ENCODE peak calls at places on chromosomes 11 and 22, in six cellular contexts. B is T-helper 2 cell, K is ACHN, P is NAMALWA, V is H7, M is upper lobe of right lung. D is an unnamed sample.

GRCh38 chr22:35376728-35377472 is 4.0 kb upstream of the HMOX1 start:
- DNase-seq in B (peak), K (peak), P (peak), V (peak), M (peak), D (peak)

GRCh38 chr11:126515501-126515900 is 160.0 kb downstream of the ST3GAL4 start:
- DNase-seq in B (no peak), K (no peak), P (no peak), V (no peak), M (peak), D (no peak)

GRCh38 chr11:8312966-8313365 is 49.3 kb upstream of the LMO1 start:
- DNase-seq in B (no peak), K (no peak), P (no peak), V (peak), M (no peak), D (no peak)

GRCh38 chr22:20464096-20464614 is 26.5 kb upstream of the SCARF2 start:
- DNase-seq in B (peak), K (no peak), P (no peak), V (no peak), M (peak), D (no peak)

GRCh38 chr22:32202161-32202538 is 2.7 kb downstream of the RFPL2 start:
- DNase-seq in B (no peak), K (no peak), P (no peak), V (no peak), M (no peak), D (no peak)

GRCh38 chr11:77200869-77201268 is 72.8 kb downstream of the MYO7A start:
- DNase-seq in B (no peak), K (no peak), P (no peak), V (no peak), M (peak), D (no peak)

GRCh38 chr11:115869780-115870431 is 365.7 kb upstream of the CADM1 start:
- DNase-seq in B (peak), K (peak), P (peak), V (peak), M (peak), D (no peak)

GRCh38 chr22:36816635-36817428 is at the start of gene PVALB:
- DNase-seq in B (peak), K (no peak), P (no peak), V (peak), M (no peak), D (no peak)

GRCh38 chr22:34842630-34843029 is 223.3 kb upstream of the ISX start:
- DNase-seq in B (no peak), K (no peak), P (no peak), V (no peak), M (no peak), D (no peak)

GRCh38 chr22:41478891-41479521 is 10.1 kb downstream of the ACO2 start:
- DNase-seq in B (no peak), K (no peak), P (no peak), V (no peak), M (peak), D (no peak)

D was measured in right atrium auricular region.